ENCODE peak calls at places on chromosomes 11 and 22, in six cellular contexts. J, D, L, T, R and W are unnamed samples.

GRCh38 chr11:129862123-129862522 is 33.3 kb downstream of the NFRKB start:
- DNase-seq in J (no peak), D (no peak), L (no peak), T (no peak), R (no peak), W (no peak)

GRCh38 chr11:125351868-125352250 is 144.2 kb downstream of the FEZ1 start:
- DNase-seq in J (no peak), D (no peak), L (peak; percentile 56), T (no peak), R (no peak), W (no peak)

GRCh38 chr11:95788921-95789505 is 569 bp downstream of the FAM76B start:
- DNase-seq in J (no peak), D (no peak), L (no peak), T (peak; percentile 46), R (peak; percentile 38), W (peak; percentile 46)

GRCh38 chr11:42778193-42778592 is 533.6 kb upstream of the API5 start:
- DNase-seq in J (no peak), D (no peak), L (no peak), T (no peak), R (no peak), W (no peak)

GRCh38 chr22:24503137-24503850 is 8.2 kb downstream of the UPB1 start:
- DNase-seq in J (no peak), D (no peak), L (peak; percentile 81), T (peak; percentile 48), R (peak; percentile 89), W (peak; percentile 69)

GRCh38 chr11:66845876-66846212 is 2.6 kb downstream of the RCE1 start:
- DNase-seq in J (no peak), D (peak; percentile 64), L (peak; percentile 71), T (no peak), R (no peak), W (no peak)

GRCh38 chr11:15629690-15630321 is 515.1 kb downstream of the INSC start:
- DNase-seq in J (no peak), D (no peak), L (no peak), T (no peak), R (peak; percentile 59), W (peak; percentile 16)

GRCh38 chr22:16866167-16866566 is 41.0 kb upstream of the XKR3 start:
- DNase-seq in J (no peak), D (no peak), L (no peak), T (no peak), R (no peak), W (no peak)

GRCh38 chr22:31162015-31162765 is 2.2 kb downstream of the RNF185 start:
- DNase-seq in J (no peak), D (no peak), L (no peak), T (no peak), R (no peak), W (no peak)

GRCh38 chr22:42701694-42702093 is 19.0 kb downstream of the A4GALT start:
- DNase-seq in J (no peak), D (no peak), L (no peak), T (no peak), R (no peak), W (no peak)

GRCh38 chr22:43013355-43014061 is 1.4 kb downstream of the PACSIN2 start:
- DNase-seq in J (no peak), D (no peak), L (no peak), T (peak; percentile 39), R (peak; percentile 50), W (no peak)

GRCh38 chr22:40263191-40263590 is 83.1 kb upstream of the ADSL start:
- DNase-seq in J (no peak), D (no peak), L (peak; percentile 76), T (no peak), R (no peak), W (peak; percentile 78)

GRCh38 chr11:8932564-8933180 is at the start of gene C11orf16:
- DNase-seq in J (no peak), D (no peak), L (no peak), T (no peak), R (no peak), W (no peak)

GRCh38 chr11:8959546-8960166 is 4.6 kb downstream of the TMEM9B start:
- DNase-seq in J (no peak), D (no peak), L (no peak), T (peak; percentile 86), R (peak; percentile 54), W (peak; percentile 91)

GRCh38 chr11:65133724-65134123 is 595 bp downstream of the SYVN1 start:
- DNase-seq in J (no peak), D (peak; percentile 79), L (no peak), T (no peak), R (no peak), W (peak; percentile 39)

GRCh38 chr11:75532200-75532972 is 6.6 kb upstream of the GDPD5 start:
- DNase-seq in J (peak; percentile 54), D (no peak), L (peak; percentile 90), T (peak; percentile 51), R (peak; percentile 65), W (peak; percentile 63)

DNA sequence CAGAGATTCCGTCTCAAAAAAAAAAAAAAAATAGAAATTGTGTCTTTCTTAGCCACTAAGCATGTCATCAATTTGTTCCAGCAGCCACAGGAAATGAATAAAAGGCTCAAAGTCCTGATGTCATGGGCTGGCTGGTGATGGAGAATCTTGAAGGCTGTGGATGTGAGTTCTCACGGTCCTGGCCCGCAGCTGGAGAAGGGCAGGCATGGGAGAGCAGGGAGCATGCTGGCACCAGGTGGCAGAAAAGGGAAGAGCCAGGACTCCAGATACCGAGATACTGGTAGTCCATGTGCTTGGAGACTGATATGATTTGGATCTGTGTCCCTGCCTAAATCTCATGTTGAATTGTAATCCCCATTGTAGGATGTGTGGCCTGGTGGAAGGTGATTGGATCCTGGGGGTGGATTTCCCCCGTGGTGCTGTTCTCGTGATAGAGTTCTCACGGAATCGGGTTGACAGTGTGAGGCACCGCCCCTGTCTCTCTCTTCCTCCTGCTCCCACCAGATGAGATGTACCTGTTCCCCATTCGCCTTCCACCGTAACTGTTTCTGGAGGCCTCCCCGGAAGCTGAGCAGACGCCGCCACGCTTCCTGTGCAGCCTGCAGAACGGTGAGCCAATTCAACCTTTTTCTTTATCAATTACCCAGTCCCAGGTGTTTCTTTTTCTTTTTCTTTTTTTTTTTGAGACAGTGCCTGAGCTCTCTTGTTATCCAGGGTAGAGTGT is 18.1 kb downstream of the MRGPRD start:
- DNase-seq in J (no peak), D (peak; percentile 69), L (peak; percentile 46), T (peak; percentile 19), R (no peak), W (no peak)
- TF ChIP-seq CTCF in J (no peak), D (no peak), L (no peak), T (no peak), R (no peak), W (no peak)

DNA sequence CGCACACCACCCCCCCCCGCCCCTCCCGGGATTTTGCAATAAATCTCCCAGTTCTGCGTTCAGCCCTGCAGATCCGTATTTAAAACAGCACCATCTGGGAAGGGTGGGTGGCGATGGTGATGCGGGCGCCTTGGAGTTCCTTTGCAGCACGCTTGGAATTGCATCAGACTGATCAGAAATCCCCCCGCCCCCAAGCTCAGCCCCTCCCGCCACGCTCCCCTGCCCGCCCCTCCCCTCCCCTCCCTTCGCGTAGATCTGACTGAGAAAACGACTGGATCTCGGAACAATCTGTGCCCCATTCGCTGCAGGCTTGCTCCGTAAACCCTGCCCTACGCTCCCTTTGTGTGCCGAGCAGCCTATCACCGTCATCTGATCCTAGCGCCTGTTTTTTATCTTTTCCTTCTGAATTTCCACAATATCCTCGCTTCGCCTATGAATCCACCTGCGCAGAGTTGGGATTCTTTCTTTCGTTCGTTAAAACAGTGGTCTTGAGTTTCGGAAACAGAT is 18.1 kb upstream of the BDNF start:
- DNase-seq in J (peak; percentile 40), D (no peak), L (no peak), T (peak; percentile 95), R (no peak), W (peak; percentile 86)
- H3K4me3 ChIP-seq in J (peak overlapping the region; percentile 61), D (peak overlapping the region; percentile 72), L (no peak overlapping the region), T (peak overlapping the region; percentile 67), R (no peak overlapping the region), W (peak overlapping the region; percentile 71)

DNA sequence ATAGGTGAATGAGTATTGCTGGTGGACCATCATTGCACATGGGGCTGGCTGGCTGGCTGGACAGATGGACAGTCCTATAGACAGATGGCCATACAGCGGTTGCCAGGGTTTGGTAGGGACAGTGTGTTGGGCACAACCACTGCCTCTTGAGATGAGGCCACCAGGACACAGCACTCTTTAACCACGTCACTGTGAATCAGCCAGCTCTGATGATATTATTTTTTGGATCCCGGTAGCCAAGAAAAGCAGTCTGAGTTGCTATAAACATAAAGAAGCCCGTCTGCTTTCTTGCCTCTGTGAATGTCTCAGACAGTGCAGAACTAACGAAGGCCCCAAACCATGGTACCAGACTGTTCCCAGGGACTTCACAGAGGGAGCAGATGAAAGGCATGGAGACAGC is 115.9 kb upstream of the CSNK2A3 start:
- DNase-seq in J (no peak), D (no peak), L (no peak), T (peak; percentile 11), R (no peak), W (no peak)
- TF ChIP-seq CTCF in J (no peak), D (no peak), L (no peak), T (no peak), R (no peak), W (no peak)

GRCh38 chr11:84438565-84438964 is 1152.4 kb upstream of the CCDC90B start:
- DNase-seq in J (no peak), D (no peak), L (no peak), T (no peak), R (no peak), W (no peak)
- H3K4me3 ChIP-seq in J (no peak overlapping the region), D (no peak overlapping the region), L (no peak overlapping the region), T (no peak overlapping the region), R (no peak overlapping the region), W (no peak overlapping the region)

GRCh38 chr11:115920087-115920461 is 415.9 kb upstream of the CADM1 start:
- DNase-seq in J (no peak), D (no peak), L (no peak), T (peak; percentile 20), R (no peak), W (no peak)
- TF ChIP-seq CTCF in J (no peak), D (no peak), L (no peak), T (no peak), R (no peak), W (no peak)